ENCODE peak calls at places on chromosomes 7 and 10, in ten cellular contexts. D is breast epithelium, C is T-helper 1 cell, L is iris pigment epithelial cell, W is M059J, M is cardiac muscle cell, E is PC-3, Z is H7, K is neural progenitor cell, F is epithelial cell of esophagus. S is an unnamed sample.

GRCh38 chr7:25832456-25832855 is 319.5 kb upstream of the NFE2L3 start:
- DNase-seq in D (no peak), C (no peak), L (no peak), W (no peak), M (peak; percentile 78), E (no peak), Z (no peak), K (no peak), F (no peak), S (no peak)

GRCh38 chr7:101138149-101138870 is 11.4 kb downstream of the SERPINE1 start:
- DNase-seq in D (peak; percentile 60), C (peak; percentile 85), L (peak; percentile 97), W (peak; percentile 98), M (peak; percentile 97), E (peak; percentile 97), Z (peak; percentile 85), K (peak; percentile 74), F (peak; percentile 98), S (peak; percentile 79)

GRCh38 chr10:17349009-17349349 is 105.4 kb downstream of the ST8SIA6 start:
- DNase-seq in D (no peak), C (no peak), L (no peak), W (no peak), M (no peak), E (no peak), Z (no peak), K (no peak), F (no peak), S (no peak)

GRCh38 chr7:55187701-55188491 is 169.1 kb downstream of the EGFR start:
- DNase-seq in D (no peak), C (no peak), L (peak; percentile 27), W (no peak), M (peak; percentile 35), E (no peak), Z (no peak), K (no peak), F (no peak), S (no peak)

GRCh38 chr10:30671011-30671616 is 41.6 kb upstream of the LYZL2 start:
- DNase-seq in D (no peak), C (peak; percentile 67), L (peak; percentile 76), W (peak; percentile 58), M (peak; percentile 88), E (peak; percentile 76), Z (peak; percentile 68), K (peak; percentile 70), F (peak; percentile 77), S (no peak)

GRCh38 chr7:113367187-113367586 is 248.8 kb upstream of the SMIM30 start:
- DNase-seq in D (no peak), C (no peak), L (peak; percentile 14), W (no peak), M (no peak), E (peak; percentile 1), Z (no peak), K (no peak), F (peak; percentile 11), S (no peak)

GRCh38 chr10:109480836-109481235 is 442.5 kb downstream of the XPNPEP1 start:
- DNase-seq in D (no peak), C (no peak), L (no peak), W (no peak), M (no peak), E (no peak), Z (no peak), K (no peak), F (no peak), S (no peak)

GRCh38 chr7:14754631-14755030 is 147.9 kb downstream of the DGKB start:
- DNase-seq in D (no peak), C (no peak), L (peak; percentile 66), W (peak; percentile 48), M (peak; percentile 33), E (peak; percentile 81), Z (no peak), K (no peak), F (peak; percentile 73), S (no peak)

GRCh38 chr10:75613685-75614587 is 182.5 kb downstream of the LRMDA start:
- DNase-seq in D (no peak), C (no peak), L (no peak), W (no peak), M (peak; percentile 71), E (no peak), Z (no peak), K (peak; percentile 37), F (no peak), S (no peak)

GRCh38 chr10:43066481-43066880 is 10.4 kb upstream of the RET start:
- DNase-seq in D (no peak), C (no peak), L (no peak), W (no peak), M (no peak), E (no peak), Z (no peak), K (no peak), F (no peak), S (no peak)

GRCh38 chr10:60429084-60429849 is 39.6 kb upstream of the ANK3 start:
- DNase-seq in D (no peak), C (no peak), L (no peak), W (no peak), M (peak; percentile 34), E (no peak), Z (no peak), K (no peak), F (peak; percentile 16), S (no peak)

GRCh38 chr10:64959883-64960282 is 1438.7 kb downstream of the REEP3 start:
- DNase-seq in D (no peak), C (no peak), L (no peak), W (no peak), M (no peak), E (peak; percentile 56), Z (no peak), K (no peak), F (no peak), S (no peak)

GRCh38 chr10:14385591-14386201 is 55.0 kb upstream of the FRMD4A start:
- DNase-seq in D (no peak), C (no peak), L (peak; percentile 8), W (no peak), M (peak; percentile 19), E (peak; percentile 2), Z (no peak), K (no peak), F (no peak), S (no peak)

GRCh38 chr7:14806886-14807285 is 95.7 kb downstream of the DGKB start:
- DNase-seq in D (no peak), C (no peak), L (peak; percentile 4), W (peak; percentile 22), M (peak; percentile 12), E (no peak), Z (no peak), K (no peak), F (no peak), S (no peak)

GRCh38 chr10:99329891-99330674 is 927 bp downstream of the CNNM1 start:
- DNase-seq in D (no peak), C (peak; percentile 3), L (peak; percentile 12), W (peak; percentile 19), M (peak; percentile 27), E (peak; percentile 16), Z (peak; percentile 78), K (peak; percentile 66), F (peak; percentile 19), S (no peak)

GRCh38 chr10:130339911-130340310 is 203.7 kb downstream of the GLRX3 start:
- DNase-seq in D (no peak), C (no peak), L (no peak), W (no peak), M (no peak), E (no peak), Z (no peak), K (no peak), F (no peak), S (no peak)

GRCh38 chr7:26348234-26348851 is 56.7 kb downstream of the SNX10 start:
- DNase-seq in D (no peak), C (no peak), L (no peak), W (no peak), M (no peak), E (no peak), Z (no peak), K (no peak), F (no peak), S (no peak)

GRCh38 chr7:132655071-132655761 is 78.9 kb upstream of the PLXNA4 start:
- DNase-seq in D (no peak), C (peak; percentile 67), L (peak; percentile 76), W (no peak), M (peak; percentile 85), E (no peak), Z (peak; percentile 46), K (peak; percentile 36), F (no peak), S (peak; percentile 11)

GRCh38 chr10:123869015-123869414 is 22.6 kb downstream of the CPXM2 start:
- DNase-seq in D (no peak), C (no peak), L (no peak), W (no peak), M (no peak), E (no peak), Z (no peak), K (no peak), F (no peak), S (no peak)

GRCh38 chr10:35781643-35782035 is 139.5 kb upstream of the FZD8 start:
- DNase-seq in D (no peak), C (no peak), L (peak; percentile 8), W (no peak), M (peak; percentile 25), E (peak; percentile 72), Z (peak; percentile 32), K (peak; percentile 46), F (peak; percentile 15), S (no peak)

GRCh38 chr7:127251458-127252379 is 1.0 kb downstream of the GRM8 start:
- DNase-seq in D (no peak), C (peak; percentile 7), L (no peak), W (peak; percentile 3), M (no peak), E (no peak), Z (peak; percentile 75), K (peak; percentile 51), F (no peak), S (peak; percentile 5)

GRCh38 chr7:96720843-96721242 is 11.2 kb upstream of the SEM1 start:
- DNase-seq in D (no peak), C (no peak), L (peak; percentile 44), W (peak; percentile 39), M (peak; percentile 33), E (peak; percentile 76), Z (no peak), K (no peak), F (peak; percentile 91), S (no peak)

GRCh38 chr10:44044549-44044948 is 340.3 kb downstream of the CXCL12 start:
- DNase-seq in D (no peak), C (no peak), L (no peak), W (no peak), M (no peak), E (no peak), Z (no peak), K (no peak), F (no peak), S (no peak)

GRCh38 chr7:27917774-27918314 is 177.9 kb downstream of the TAX1BP1 start:
- DNase-seq in D (no peak), C (no peak), L (peak; percentile 82), W (peak; percentile 86), M (peak; percentile 58), E (peak; percentile 64), Z (no peak), K (no peak), F (peak; percentile 68), S (no peak)

GRCh38 chr7:49878627-49879026 is 105.2 kb downstream of the VWC2 start:
- DNase-seq in D (no peak), C (no peak), L (no peak), W (no peak), M (no peak), E (no peak), Z (no peak), K (no peak), F (peak; percentile 59), S (no peak)

GRCh38 chr7:108581655-108582491 is 12.2 kb downstream of the DNAJB9 start:
- DNase-seq in D (no peak), C (no peak), L (peak; percentile 8), W (peak; percentile 54), M (peak; percentile 13), E (peak; percentile 52), Z (peak; percentile 45), K (peak; percentile 35), F (no peak), S (no peak)

GRCh38 chr10:93068411-93069244 is 5.1 kb upstream of the CYP26A1 start:
- DNase-seq in D (no peak), C (no peak), L (peak; percentile 63), W (no peak), M (peak; percentile 60), E (no peak), Z (peak; percentile 89), K (peak; percentile 84), F (peak; percentile 46), S (no peak)

S was measured in activated T-helper 9 cell treated with anti-CD3 and anti-CD28 coated beads, Interleukin-2, amount 50 U/mL, for 16 hours.